ENCODE peak calls at places on chromosomes 4 and X, in six cellular contexts. One of them, this sample, is unnamed.

GRCh38 chrX:19739683-19740082 is 147.7 kb downstream of the SH3KBP1 start:
- DNase-seq in endodermal cell: peak
- DNase-seq in astrocyte of the spinal cord: peak
- DNase-seq in activated B cell treated with CpG ODN at 0.5 μM for 24 hours: no peak
- DNase-seq in prostate gland: peak
- DNase-seq in fibroblast of pulmonary artery: peak
- DNase-seq in this sample: no peak

GRCh38 chr4:74487771-74488170 is 42.8 kb downstream of the AREG start:
- DNase-seq in endodermal cell: no peak
- DNase-seq in astrocyte of the spinal cord: no peak
- DNase-seq in activated B cell treated with CpG ODN at 0.5 μM for 24 hours: no peak
- DNase-seq in prostate gland: no peak
- DNase-seq in fibroblast of pulmonary artery: no peak
- DNase-seq in this sample: no peak

GRCh38 chr4:163484906-163485305 is 9.6 kb upstream of the TMA16 start:
- DNase-seq in endodermal cell: peak
- DNase-seq in astrocyte of the spinal cord: peak
- DNase-seq in activated B cell treated with CpG ODN at 0.5 μM for 24 hours: no peak
- DNase-seq in prostate gland: no peak
- DNase-seq in fibroblast of pulmonary artery: peak
- DNase-seq in this sample: no peak

GRCh38 chrX:123860506-123860840 is 620 bp downstream of the XIAP start:
- DNase-seq in endodermal cell: no peak
- DNase-seq in astrocyte of the spinal cord: peak
- DNase-seq in activated B cell treated with CpG ODN at 0.5 μM for 24 hours: no peak
- DNase-seq in prostate gland: peak
- DNase-seq in fibroblast of pulmonary artery: no peak
- DNase-seq in this sample: no peak

GRCh38 chr4:20764353-20764752 is 64.1 kb downstream of the PACRGL start:
- DNase-seq in endodermal cell: no peak
- DNase-seq in astrocyte of the spinal cord: no peak
- DNase-seq in activated B cell treated with CpG ODN at 0.5 μM for 24 hours: no peak
- DNase-seq in prostate gland: no peak
- DNase-seq in fibroblast of pulmonary artery: no peak
- DNase-seq in this sample: no peak

GRCh38 chr4:185500035-185500434 is 28.5 kb upstream of the CCDC110 start:
- DNase-seq in endodermal cell: no peak
- DNase-seq in astrocyte of the spinal cord: no peak
- DNase-seq in activated B cell treated with CpG ODN at 0.5 μM for 24 hours: no peak
- DNase-seq in prostate gland: no peak
- DNase-seq in fibroblast of pulmonary artery: no peak
- DNase-seq in this sample: no peak

GRCh38 chrX:118360429-118361125 is 14.7 kb downstream of the WDR44 start:
- DNase-seq in endodermal cell: no peak
- DNase-seq in astrocyte of the spinal cord: peak
- DNase-seq in activated B cell treated with CpG ODN at 0.5 μM for 24 hours: no peak
- DNase-seq in prostate gland: no peak
- DNase-seq in fibroblast of pulmonary artery: peak
- DNase-seq in this sample: no peak

GRCh38 chr4:72974694-72975487 is 94.6 kb downstream of the COX18 start:
- DNase-seq in endodermal cell: no peak
- DNase-seq in astrocyte of the spinal cord: peak
- DNase-seq in activated B cell treated with CpG ODN at 0.5 μM for 24 hours: no peak
- DNase-seq in prostate gland: no peak
- DNase-seq in fibroblast of pulmonary artery: peak
- DNase-seq in this sample: no peak

GRCh38 chr4:2933566-2934076 is 29.6 kb downstream of the NOP14 start:
- DNase-seq in endodermal cell: no peak
- DNase-seq in astrocyte of the spinal cord: no peak
- DNase-seq in activated B cell treated with CpG ODN at 0.5 μM for 24 hours: no peak
- DNase-seq in prostate gland: no peak
- DNase-seq in fibroblast of pulmonary artery: no peak
- DNase-seq in this sample: no peak

GRCh38 chrX:71178908-71179307 is 34.3 kb downstream of the NLGN3 start:
- DNase-seq in endodermal cell: peak
- DNase-seq in astrocyte of the spinal cord: peak
- DNase-seq in activated B cell treated with CpG ODN at 0.5 μM for 24 hours: no peak
- DNase-seq in prostate gland: peak
- DNase-seq in fibroblast of pulmonary artery: peak
- DNase-seq in this sample: no peak

GRCh38 chr4:177484613-177485021 is 42.4 kb upstream of the AGA start:
- DNase-seq in endodermal cell: no peak
- DNase-seq in astrocyte of the spinal cord: peak
- DNase-seq in activated B cell treated with CpG ODN at 0.5 μM for 24 hours: no peak
- DNase-seq in prostate gland: no peak
- DNase-seq in fibroblast of pulmonary artery: peak
- DNase-seq in this sample: no peak

GRCh38 chrX:136496359-136496767 is 1.0 kb upstream of the HTATSF1 start:
- DNase-seq in endodermal cell: no peak
- DNase-seq in astrocyte of the spinal cord: no peak
- DNase-seq in activated B cell treated with CpG ODN at 0.5 μM for 24 hours: no peak
- DNase-seq in prostate gland: no peak
- DNase-seq in fibroblast of pulmonary artery: no peak
- DNase-seq in this sample: no peak

GRCh38 chrX:39020051-39020669 is 218.9 kb downstream of the MID1IP1 start:
- DNase-seq in endodermal cell: no peak
- DNase-seq in astrocyte of the spinal cord: no peak
- DNase-seq in activated B cell treated with CpG ODN at 0.5 μM for 24 hours: no peak
- DNase-seq in prostate gland: no peak
- DNase-seq in fibroblast of pulmonary artery: no peak
- DNase-seq in this sample: no peak

GRCh38 chr4:24174622-24175021 is 284.8 kb upstream of the PPARGC1A start:
- DNase-seq in endodermal cell: no peak
- DNase-seq in astrocyte of the spinal cord: no peak
- DNase-seq in activated B cell treated with CpG ODN at 0.5 μM for 24 hours: no peak
- DNase-seq in prostate gland: no peak
- DNase-seq in fibroblast of pulmonary artery: no peak
- DNase-seq in this sample: no peak

GRCh38 chrX:30504309-30504708 is 73.3 kb downstream of the TASL start:
- DNase-seq in endodermal cell: no peak
- DNase-seq in astrocyte of the spinal cord: peak
- DNase-seq in activated B cell treated with CpG ODN at 0.5 μM for 24 hours: no peak
- DNase-seq in prostate gland: no peak
- DNase-seq in fibroblast of pulmonary artery: peak
- DNase-seq in this sample: no peak

GRCh38 chrX:39639871-39640270 is 457.9 kb downstream of the BCOR start:
- DNase-seq in endodermal cell: no peak
- DNase-seq in astrocyte of the spinal cord: no peak
- DNase-seq in activated B cell treated with CpG ODN at 0.5 μM for 24 hours: no peak
- DNase-seq in prostate gland: no peak
- DNase-seq in fibroblast of pulmonary artery: no peak
- DNase-seq in this sample: no peak

GRCh38 chr4:538542-539142 is 37.5 kb downstream of the TMEM271 start:
- DNase-seq in endodermal cell: no peak
- DNase-seq in astrocyte of the spinal cord: no peak
- DNase-seq in activated B cell treated with CpG ODN at 0.5 μM for 24 hours: no peak
- DNase-seq in prostate gland: no peak
- DNase-seq in fibroblast of pulmonary artery: no peak
- DNase-seq in this sample: no peak

GRCh38 chr4:16029329-16029728 is 54.5 kb downstream of the PROM1 start:
- DNase-seq in endodermal cell: no peak
- DNase-seq in astrocyte of the spinal cord: peak
- DNase-seq in activated B cell treated with CpG ODN at 0.5 μM for 24 hours: no peak
- DNase-seq in prostate gland: no peak
- DNase-seq in fibroblast of pulmonary artery: peak
- DNase-seq in this sample: no peak

GRCh38 chrX:36867143-36867542 is 141.0 kb upstream of the FAM47C start:
- DNase-seq in endodermal cell: no peak
- DNase-seq in astrocyte of the spinal cord: peak
- DNase-seq in activated B cell treated with CpG ODN at 0.5 μM for 24 hours: no peak
- DNase-seq in prostate gland: peak
- DNase-seq in fibroblast of pulmonary artery: peak
- DNase-seq in this sample: no peak

GRCh38 chr4:85423414-85423813 is 51.5 kb upstream of the ARHGAP24 start:
- DNase-seq in endodermal cell: no peak
- DNase-seq in astrocyte of the spinal cord: no peak
- DNase-seq in activated B cell treated with CpG ODN at 0.5 μM for 24 hours: no peak
- DNase-seq in prostate gland: no peak
- DNase-seq in fibroblast of pulmonary artery: no peak
- DNase-seq in this sample: no peak

GRCh38 chr4:89929425-89930272 is 35.0 kb downstream of the MMRN1 start:
- DNase-seq in endodermal cell: no peak
- DNase-seq in astrocyte of the spinal cord: peak
- DNase-seq in activated B cell treated with CpG ODN at 0.5 μM for 24 hours: no peak
- DNase-seq in prostate gland: no peak
- DNase-seq in fibroblast of pulmonary artery: peak
- DNase-seq in this sample: no peak

GRCh38 chr4:79855081-79855480 is 217.9 kb downstream of the ANTXR2 start:
- DNase-seq in endodermal cell: no peak
- DNase-seq in astrocyte of the spinal cord: peak
- DNase-seq in activated B cell treated with CpG ODN at 0.5 μM for 24 hours: no peak
- DNase-seq in prostate gland: no peak
- DNase-seq in fibroblast of pulmonary artery: no peak
- DNase-seq in this sample: no peak

GRCh38 chrX:20362268-20363002 is 95.7 kb upstream of the RPS6KA3 start:
- DNase-seq in endodermal cell: no peak
- DNase-seq in astrocyte of the spinal cord: peak
- DNase-seq in activated B cell treated with CpG ODN at 0.5 μM for 24 hours: no peak
- DNase-seq in prostate gland: no peak
- DNase-seq in fibroblast of pulmonary artery: peak
- DNase-seq in this sample: no peak

GRCh38 chrX:69906447-69906846 is 143.3 kb downstream of the AWAT2 start:
- DNase-seq in endodermal cell: no peak
- DNase-seq in astrocyte of the spinal cord: no peak
- DNase-seq in activated B cell treated with CpG ODN at 0.5 μM for 24 hours: no peak
- DNase-seq in prostate gland: no peak
- DNase-seq in fibroblast of pulmonary artery: no peak
- DNase-seq in this sample: no peak

GRCh38 chrX:68249401-68249831 is 183.9 kb downstream of the OPHN1 start:
- DNase-seq in endodermal cell: no peak
- DNase-seq in astrocyte of the spinal cord: no peak
- DNase-seq in activated B cell treated with CpG ODN at 0.5 μM for 24 hours: no peak
- DNase-seq in prostate gland: no peak
- DNase-seq in fibroblast of pulmonary artery: peak
- DNase-seq in this sample: no peak

GRCh38 chrX:140661657-140662056 is 47.9 kb upstream of the LINC00632 start:
- DNase-seq in endodermal cell: no peak
- DNase-seq in astrocyte of the spinal cord: peak
- DNase-seq in activated B cell treated with CpG ODN at 0.5 μM for 24 hours: no peak
- DNase-seq in prostate gland: no peak
- DNase-seq in fibroblast of pulmonary artery: no peak
- DNase-seq in this sample: no peak

DNA sequence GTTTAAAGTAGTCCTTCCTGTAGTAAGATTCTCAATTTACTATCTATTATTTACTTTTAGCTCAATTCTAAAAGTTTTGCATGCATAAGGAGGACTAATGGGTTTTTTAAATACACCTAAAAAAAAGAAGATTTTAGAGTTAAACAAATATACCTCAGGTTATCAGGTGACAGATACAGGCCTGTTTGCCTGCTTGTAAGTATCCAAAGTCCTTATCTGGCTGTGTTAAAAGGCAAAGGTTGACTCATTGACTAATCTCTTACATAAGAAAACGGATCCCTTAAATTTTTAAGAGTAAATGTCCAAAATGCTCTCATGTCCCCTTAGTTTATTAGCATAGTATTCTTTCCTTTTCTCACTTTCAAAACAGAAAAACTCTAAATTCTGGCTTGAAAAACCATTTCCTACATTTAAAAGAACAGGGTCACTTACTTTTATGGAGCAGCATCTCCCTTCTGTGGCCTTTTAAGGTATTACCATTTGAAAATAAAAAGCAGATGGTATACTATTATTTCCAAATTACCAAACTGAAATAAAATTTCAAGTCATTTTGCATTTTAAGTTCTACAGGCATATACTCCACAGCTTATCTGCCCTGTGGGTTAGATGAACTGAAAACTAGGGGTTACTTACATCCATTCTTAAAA is 4.5 kb downstream of the CBR4 start:
- DNase-seq in endodermal cell: no peak
- DNase-seq in astrocyte of the spinal cord: peak
- DNase-seq in activated B cell treated with CpG ODN at 0.5 μM for 24 hours: no peak
- DNase-seq in prostate gland: no peak
- DNase-seq in fibroblast of pulmonary artery: peak
- DNase-seq in this sample: no peak
- TF ChIP-seq CTCF in endodermal cell: peak
- TF ChIP-seq CTCF in astrocyte of the spinal cord: peak
- TF ChIP-seq CTCF in activated B cell treated with CpG ODN at 0.5 μM for 24 hours: no peak
- TF ChIP-seq CTCF in prostate gland: peak
- TF ChIP-seq CTCF in fibroblast of pulmonary artery: peak
- TF ChIP-seq CTCF in this sample: peak

DNA sequence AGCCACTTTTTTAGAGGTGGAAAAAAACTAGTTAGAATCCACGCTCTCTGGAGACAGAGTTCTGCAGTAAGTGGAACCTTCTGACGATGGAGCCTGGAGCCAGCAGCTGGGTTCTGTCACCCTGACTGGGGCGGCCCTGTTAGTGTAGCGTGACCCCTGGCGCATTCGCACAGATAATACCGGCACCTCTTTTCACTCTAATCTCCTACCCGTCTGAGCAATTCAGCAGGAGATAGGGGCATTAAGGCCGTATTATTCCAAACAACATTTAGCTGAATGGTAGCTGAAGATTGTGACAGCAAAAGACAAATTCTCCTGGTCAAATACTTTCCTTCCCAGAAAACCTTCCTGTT is 292.6 kb downstream of the FBXO8 start:
- DNase-seq in endodermal cell: peak
- DNase-seq in astrocyte of the spinal cord: no peak
- DNase-seq in activated B cell treated with CpG ODN at 0.5 μM for 24 hours: no peak
- DNase-seq in prostate gland: no peak
- DNase-seq in fibroblast of pulmonary artery: peak
- DNase-seq in this sample: no peak
- TF ChIP-seq CTCF in endodermal cell: peak
- TF ChIP-seq CTCF in astrocyte of the spinal cord: no peak
- TF ChIP-seq CTCF in activated B cell treated with CpG ODN at 0.5 μM for 24 hours: no peak
- TF ChIP-seq CTCF in prostate gland: no peak
- TF ChIP-seq CTCF in fibroblast of pulmonary artery: no peak
- TF ChIP-seq CTCF in this sample: no peak

DNA sequence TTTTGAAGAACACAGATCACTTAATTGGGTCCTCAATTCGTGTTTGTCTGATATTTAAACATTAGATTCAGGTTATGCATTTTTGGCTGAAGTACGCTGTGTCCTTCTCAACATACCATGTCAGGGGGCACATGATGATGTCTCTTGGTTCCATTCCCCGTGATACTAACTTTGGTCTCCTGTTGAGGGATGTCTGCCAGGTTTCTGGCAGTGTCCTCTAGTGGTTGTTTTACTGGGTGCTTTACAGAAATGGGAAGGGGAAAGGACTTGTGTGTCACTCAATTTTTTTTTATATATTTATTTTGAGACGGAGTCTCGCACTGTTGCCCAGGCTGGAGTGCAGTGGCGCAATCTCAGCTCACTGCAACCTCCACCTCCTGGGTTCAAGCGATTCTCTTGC is 58.2 kb downstream of the WWC2 start:
- DNase-seq in endodermal cell: no peak
- DNase-seq in astrocyte of the spinal cord: no peak
- DNase-seq in activated B cell treated with CpG ODN at 0.5 μM for 24 hours: no peak
- DNase-seq in prostate gland: no peak
- DNase-seq in fibroblast of pulmonary artery: no peak
- DNase-seq in this sample: no peak
- TF ChIP-seq CTCF in endodermal cell: peak
- TF ChIP-seq CTCF in astrocyte of the spinal cord: peak
- TF ChIP-seq CTCF in activated B cell treated with CpG ODN at 0.5 μM for 24 hours: no peak
- TF ChIP-seq CTCF in prostate gland: no peak
- TF ChIP-seq CTCF in fibroblast of pulmonary artery: peak
- TF ChIP-seq CTCF in this sample: no peak

DNA sequence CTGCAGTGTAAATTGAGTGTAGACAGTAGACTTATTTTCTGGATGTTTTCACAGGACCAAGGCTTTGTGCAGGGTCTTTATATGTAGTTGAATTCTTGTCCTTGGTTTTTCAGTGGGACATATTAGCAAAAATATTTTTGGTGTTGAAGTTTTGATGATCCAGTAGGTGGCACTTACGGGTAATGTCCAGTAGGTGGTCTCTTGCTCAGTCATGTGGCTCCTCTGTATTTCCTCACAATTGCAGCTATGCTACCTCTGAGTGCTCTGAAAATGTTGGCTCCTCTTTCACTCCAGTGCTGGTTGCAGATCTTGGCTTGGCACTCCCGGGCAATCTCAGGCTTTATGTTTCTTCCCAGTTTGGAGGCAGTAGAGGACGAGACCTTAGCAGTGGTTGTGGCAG is 419.8 kb upstream of the AMOT start:
- DNase-seq in endodermal cell: peak
- DNase-seq in astrocyte of the spinal cord: no peak
- DNase-seq in activated B cell treated with CpG ODN at 0.5 μM for 24 hours: no peak
- DNase-seq in prostate gland: no peak
- DNase-seq in fibroblast of pulmonary artery: peak
- DNase-seq in this sample: no peak
- TF ChIP-seq CTCF in endodermal cell: peak
- TF ChIP-seq CTCF in astrocyte of the spinal cord: peak
- TF ChIP-seq CTCF in activated B cell treated with CpG ODN at 0.5 μM for 24 hours: no peak
- TF ChIP-seq CTCF in prostate gland: no peak
- TF ChIP-seq CTCF in fibroblast of pulmonary artery: peak
- TF ChIP-seq CTCF in this sample: peak